ENCODE peak calls at places on chromosomes 3 and 15, in seven cellular contexts. R is AML-193; O is ELR; X is Panc1; Z is pons; S is activated CD8-positive, alpha-beta memory T cell treated with anti-CD3 and anti-CD28 coated beads, Interleukin-2, amount 50 U/mL, for 4 hours; J is T-helper 1 cell. Y is an unnamed sample.

GRCh38 chr3:187740446-187741399 is 4.5 kb downstream of the BCL6 start:
- DNase-seq in O (peak), X (no peak), R (peak), Z (peak), S (peak), J (no peak), Y (peak)

GRCh38 chr3:155394240-155394639 is 100.8 kb upstream of the STRIT1 start:
- DNase-seq in S (no peak), J (no peak), O (no peak), Z (no peak), X (no peak), R (no peak), Y (no peak)

GRCh38 chr3:157239082-157239704 is 79.2 kb upstream of the CCNL1 start:
- DNase-seq in X (peak), Z (peak), J (peak), O (peak), R (peak), S (peak), Y (peak)

GRCh38 chr15:95760508-95760907 is 570.0 kb upstream of the NR2F2 start:
- DNase-seq in J (no peak), O (peak), S (no peak), X (peak), Z (no peak), R (no peak), Y (no peak)

GRCh38 chr15:73700041-73700842 is 16.1 kb downstream of the CD276 start:
- DNase-seq in R (peak), Z (peak), X (peak), J (peak), O (peak), S (peak), Y (peak)

GRCh38 chr3:195118671-195119070 is 152.3 kb downstream of the XXYLT1 start:
- DNase-seq in Z (no peak), J (no peak), S (no peak), O (no peak), X (no peak), R (no peak), Y (no peak)

GRCh38 chr3:58609990-58610389 is 32.8 kb upstream of the FAM107A start:
- DNase-seq in O (peak), J (no peak), R (no peak), X (no peak), Z (no peak), S (no peak), Y (peak)

GRCh38 chr3:64188810-64189560 is 36.3 kb downstream of the PRICKLE2 start:
- DNase-seq in J (no peak), S (no peak), R (no peak), Z (peak), O (peak), X (peak), Y (peak)

GRCh38 chr3:178856804-178857203 is 214.8 kb downstream of the ZMAT3 start:
- DNase-seq in X (no peak), O (no peak), S (no peak), Z (no peak), J (no peak), R (no peak), Y (no peak)

GRCh38 chr3:72488736-72489030 is 359.6 kb downstream of the SHQ1 start:
- DNase-seq in R (no peak), J (no peak), S (no peak), O (peak), Z (no peak), X (no peak), Y (peak)

GRCh38 chr3:20054549-20054987 is 14.3 kb downstream of the KAT2B start:
- DNase-seq in R (peak), X (peak), S (peak), Z (peak), O (peak), J (peak), Y (peak)

GRCh38 chr3:120498947-120499346 is 48.2 kb upstream of the FSTL1 start:
- DNase-seq in X (no peak), J (no peak), O (peak), Z (no peak), S (no peak), R (no peak), Y (no peak)

GRCh38 chr15:74272812-74273211 is 36.7 kb downstream of the CCDC33 start:
- DNase-seq in S (no peak), R (no peak), O (no peak), J (no peak), Z (no peak), X (no peak), Y (no peak)

GRCh38 chr3:111639316-111639715 is 44.2 kb upstream of the ZBED2 start:
- DNase-seq in O (no peak), R (no peak), J (no peak), Z (no peak), S (no peak), X (no peak), Y (no peak)

GRCh38 chr3:133927543-133928066 is 31.9 kb upstream of the RAB6B start:
- DNase-seq in X (no peak), O (peak), J (peak), S (peak), R (no peak), Z (peak), Y (no peak)

GRCh38 chr3:106943071-106943470 is 434.2 kb upstream of the CCDC54 start:
- DNase-seq in R (no peak), Z (no peak), S (no peak), O (no peak), X (no peak), J (no peak), Y (no peak)

GRCh38 chr3:182092662-182093262 is 381.0 kb downstream of the SOX2 start:
- DNase-seq in S (no peak), O (no peak), J (no peak), X (no peak), Z (peak), R (no peak), Y (no peak)

GRCh38 chr15:59678620-59679019 is 10.5 kb downstream of the BNIP2 start:
- DNase-seq in Z (no peak), R (no peak), O (no peak), X (no peak), J (no peak), S (no peak), Y (no peak)

GRCh38 chr15:31250033-31250432 is 76.6 kb upstream of the KLF13 start:
- DNase-seq in S (no peak), J (no peak), Z (no peak), O (no peak), R (no peak), X (no peak), Y (no peak)

GRCh38 chr15:90956551-90957104 is 1.9 kb downstream of the RCCD1 start:
- DNase-seq in O (peak), S (peak), R (no peak), Z (no peak), J (peak), X (no peak), Y (peak)

GRCh38 chr15:78508272-78508671 is 895 bp downstream of the HYKK start:
- DNase-seq in R (no peak), J (no peak), O (no peak), X (no peak), S (no peak), Z (no peak), Y (no peak)

GRCh38 chr3:32143849-32144757 is 37.7 kb downstream of the GPD1L start:
- DNase-seq in Z (peak), X (peak), J (no peak), R (peak), O (peak), S (peak), Y (peak)

GRCh38 chr3:194872669-194872977 is 186.9 kb downstream of the FAM43A start:
- DNase-seq in J (no peak), Z (no peak), O (peak), R (no peak), S (no peak), X (no peak), Y (no peak)

GRCh38 chr15:62503451-62503850 is 338.4 kb upstream of the C2CD4B start:
- DNase-seq in S (no peak), O (peak), Z (peak), X (no peak), J (no peak), R (no peak), Y (no peak)

GRCh38 chr3:46056686-46057085 is 29.4 kb upstream of the XCR1 start:
- DNase-seq in J (no peak), S (no peak), O (no peak), X (no peak), Z (no peak), R (no peak), Y (no peak)

GRCh38 chr3:89250742-89251141 is 143.3 kb downstream of the EPHA3 start:
- DNase-seq in Z (no peak), X (no peak), O (no peak), J (no peak), S (no peak), R (no peak), Y (no peak)

GRCh38 chr3:15081960-15082664 is 16.8 kb downstream of the RBSN start:
- DNase-seq in O (peak), S (no peak), X (no peak), R (peak), Z (no peak), J (no peak), Y (no peak)

GRCh38 chr3:142597898-142598297 is 1.7 kb downstream of the PLS1 start:
- DNase-seq in R (no peak), S (no peak), J (no peak), X (no peak), Z (no peak), O (no peak), Y (no peak)

Y was measured in RKO.